ENCODE peak calls at places on chromosomes 2 and 18, in four cellular contexts. F, E, B and V are unnamed samples.

GRCh38 chr2:178404380-178404767 is 46.6 kb downstream of the PRKRA start:
- DNase-seq in E (peak; percentile 24), F (no peak), B (peak; percentile 52), V (peak; percentile 79)

GRCh38 chr18:1659190-1659589 is 754.5 kb downstream of the ADCYAP1 start:
- DNase-seq in E (no peak), F (no peak), B (no peak), V (no peak)

GRCh38 chr2:169670215-169670651 is 24.0 kb downstream of the CFAP210 start:
- DNase-seq in B (peak; percentile 68), E (no peak), F (no peak), V (no peak)

GRCh38 chr2:4420032-4420431 is 716.7 kb downstream of the DCDC2C start:
- DNase-seq in E (no peak), F (no peak), B (no peak), V (no peak)

GRCh38 chr2:186977433-186978045 is 128.6 kb upstream of the ZSWIM2 start:
- DNase-seq in E (no peak), B (no peak), F (no peak), V (no peak)

GRCh38 chr2:186456941-186457340 is 29.1 kb upstream of the ZC3H15 start:
- DNase-seq in B (peak; percentile 74), F (no peak), E (no peak), V (no peak)

GRCh38 chr2:172270278-172271079 is 156.9 kb upstream of the ITGA6 start:
- DNase-seq in B (no peak), F (peak; percentile 68), E (peak; percentile 75), V (no peak)

GRCh38 chr2:205139822-205140612 is 542.3 kb upstream of the NRP2 start:
- DNase-seq in E (no peak), B (no peak), F (peak; percentile 17), V (no peak)

GRCh38 chr18:3873698-3874495 is 423.9 kb downstream of the TGIF1 start:
- DNase-seq in E (no peak), B (no peak), F (no peak), V (no peak)

GRCh38 chr2:95158891-95159619 is 593 bp downstream of the ZNF514 start:
- DNase-seq in F (peak; percentile 48), B (peak; percentile 49), E (peak; percentile 55), V (peak; percentile 61)

GRCh38 chr2:70785137-70785911 is 5.1 kb downstream of the FIGLA start:
- DNase-seq in E (no peak), F (no peak), B (peak; percentile 48), V (no peak)

GRCh38 chr2:75765798-75766197 is 55.1 kb upstream of the GCFC2 start:
- DNase-seq in F (no peak), E (no peak), B (no peak), V (no peak)

GRCh38 chr2:160657206-160657605 is 163.6 kb upstream of the RBMS1 start:
- DNase-seq in B (peak; percentile 64), F (no peak), E (no peak), V (no peak)

GRCh38 chr2:96207073-96207777 is 1.4 kb downstream of the STARD7 start:
- DNase-seq in B (no peak), F (no peak), E (no peak), V (no peak)

GRCh38 chr18:31042391-31043181 is at the start of gene DSC3:
- DNase-seq in E (peak; percentile 38), B (peak; percentile 74), F (peak; percentile 12), V (peak; percentile 59)

GRCh38 chr2:192551760-192552159 is 357.0 kb upstream of the TMEFF2 start:
- DNase-seq in F (no peak), E (no peak), B (no peak), V (no peak)

GRCh38 chr2:23456881-23457760 is 72.1 kb downstream of the KLHL29 start:
- DNase-seq in E (no peak), F (no peak), B (peak; percentile 17), V (no peak)

GRCh38 chr2:205367536-205367935 is 314.8 kb upstream of the NRP2 start:
- DNase-seq in E (no peak), F (no peak), B (no peak), V (no peak)

GRCh38 chr2:109487237-109487869 is 126.4 kb downstream of the SEPTIN10 start:
- DNase-seq in F (no peak), B (peak; percentile 37), E (no peak), V (no peak)

GRCh38 chr18:40159141-40160017 is 1795.7 kb upstream of the PIK3C3 start:
- DNase-seq in E (no peak), B (peak; percentile 68), F (no peak), V (no peak)

GRCh38 chr2:162092656-162093556 is 18.9 kb upstream of the DPP4 start:
- DNase-seq in F (no peak), B (peak; percentile 97), E (no peak), V (no peak)

GRCh38 chr2:84924173-84925106 is 19.0 kb downstream of the TMSB10 start:
- DNase-seq in F (no peak), E (peak; percentile 67), B (peak; percentile 68), V (no peak)

GRCh38 chr18:22900558-22901183 is 32.5 kb upstream of the RBBP8 start:
- DNase-seq in E (no peak), F (peak; percentile 60), B (peak; percentile 11), V (no peak)

GRCh38 chr2:172489682-172490081 is 62.3 kb downstream of the ITGA6 start:
- DNase-seq in B (peak; percentile 21), F (no peak), E (no peak), V (no peak)

GRCh38 chr2:193793914-193794313 is 1599.2 kb upstream of the TMEFF2 start:
- DNase-seq in B (peak; percentile 5), E (no peak), F (no peak), V (no peak)

GRCh38 chr2:241217320-241218031 is 29.0 kb downstream of the ANO7 start:
- DNase-seq in B (peak; percentile 81), E (peak; percentile 60), F (peak; percentile 75), V (peak; percentile 79)

GRCh38 chr2:157565550-157565949 is 63.1 kb downstream of the ACVR1C start:
- DNase-seq in B (no peak), F (no peak), E (no peak), V (no peak)

GRCh38 chr2:23249348-23249747 is 135.6 kb upstream of the KLHL29 start:
- DNase-seq in B (no peak), F (peak; percentile 18), E (no peak), V (no peak)

GRCh38 chr2:64839844-64840243 is 149.4 kb upstream of the SLC1A4 start:
- DNase-seq in F (no peak), B (no peak), E (no peak), V (peak; percentile 72)

GRCh38 chr18:35616664-35617423 is 35.3 kb downstream of the GALNT1 start:
- DNase-seq in E (peak; percentile 63), B (peak; percentile 77), F (no peak), V (peak; percentile 66)

GRCh38 chr2:119149611-119150010 is 8.9 kb downstream of the C1QL2 start:
- DNase-seq in F (no peak), B (no peak), E (no peak), V (no peak)

GRCh38 chr2:6653281-6653750 is 212.4 kb downstream of the CMPK2 start:
- DNase-seq in E (no peak), F (no peak), B (no peak), V (no peak)

GRCh38 chr18:69000366-69000765 is 202.5 kb downstream of the CCDC102B start:
- DNase-seq in E (no peak), F (no peak), B (peak; percentile 58), V (no peak)

GRCh38 chr2:181203412-181203811 is 223.0 kb downstream of the UBE2E3 start:
- DNase-seq in B (peak; percentile 33), E (no peak), F (no peak), V (no peak)

GRCh38 chr2:19947184-19947940 is 42.5 kb downstream of the WDR35 start:
- DNase-seq in E (no peak), F (no peak), B (no peak), V (no peak)

GRCh38 chr2:207337234-207338219 is 171.8 kb upstream of the KLF7 start:
- DNase-seq in F (no peak), B (peak; percentile 33), E (no peak), V (no peak)

GRCh38 chr2:218394298-218395089 is 5.2 kb upstream of the CTDSP1 start:
- DNase-seq in E (no peak), B (no peak), F (peak; percentile 48), V (no peak)

GRCh38 chr2:10778724-10779115 is 33.9 kb downstream of the PDIA6 start:
- DNase-seq in F (no peak), B (no peak), E (no peak), V (no peak)

DNA sequence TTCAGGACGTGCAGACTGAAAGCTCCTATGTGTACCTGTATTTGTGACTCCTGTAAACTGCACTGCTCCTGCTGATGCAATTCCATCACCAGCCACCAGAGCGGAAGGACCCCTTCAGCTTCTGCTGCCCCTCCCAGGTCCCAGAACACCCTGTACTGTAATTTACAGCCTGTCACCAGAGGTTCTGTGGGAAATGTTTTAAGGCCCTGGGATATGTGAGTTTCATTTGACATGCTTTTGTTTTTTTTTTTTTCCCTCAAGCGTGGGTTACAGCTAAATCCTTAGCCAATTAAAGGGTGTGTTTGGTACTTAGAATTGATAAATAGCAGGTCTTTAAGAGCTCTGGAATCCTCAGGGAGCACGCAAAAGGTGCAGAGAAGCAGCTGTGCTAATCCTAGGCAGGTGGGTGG is 79.4 kb downstream of the KCTD1 start:
- DNase-seq in B (no peak), E (no peak), F (peak; percentile 30), V (no peak)
- TF ChIP-seq CTCF in B (peak; percentile 53), E (peak; percentile 37), F (peak; percentile 30), V (peak; percentile 73)

GRCh38 chr2:159213296-159213695 is 73.2 kb downstream of the WDSUB1 start:
- DNase-seq in F (no peak), B (no peak), E (peak; percentile 6), V (no peak)
- H3K27me3 ChIP-seq in F (no peaks in the 10 kb centered on the region), B (no peaks in the 10 kb centered on the region), E (no peaks in the 10 kb centered on the region), V (no peaks in the 10 kb centered on the region)

GRCh38 chr2:66428986-66429612 is 5.8 kb upstream of the MEIS1 start:
- DNase-seq in B (peak; percentile 78), F (peak; percentile 35), E (no peak), V (no peak)

GRCh38 chr2:66427219-66427768 is 7.6 kb upstream of the MEIS1 start:
- DNase-seq in E (no peak), B (no peak), F (no peak), V (no peak)

GRCh38 chr2:66423391-66423790 is 11.5 kb upstream of the MEIS1 start:
- DNase-seq in B (no peak), E (no peak), F (no peak), V (no peak)

GRCh38 chr2:66430195-66430905 is 4.6 kb upstream of the MEIS1 start:
- DNase-seq in B (no peak), E (no peak), F (no peak), V (no peak)

DNA sequence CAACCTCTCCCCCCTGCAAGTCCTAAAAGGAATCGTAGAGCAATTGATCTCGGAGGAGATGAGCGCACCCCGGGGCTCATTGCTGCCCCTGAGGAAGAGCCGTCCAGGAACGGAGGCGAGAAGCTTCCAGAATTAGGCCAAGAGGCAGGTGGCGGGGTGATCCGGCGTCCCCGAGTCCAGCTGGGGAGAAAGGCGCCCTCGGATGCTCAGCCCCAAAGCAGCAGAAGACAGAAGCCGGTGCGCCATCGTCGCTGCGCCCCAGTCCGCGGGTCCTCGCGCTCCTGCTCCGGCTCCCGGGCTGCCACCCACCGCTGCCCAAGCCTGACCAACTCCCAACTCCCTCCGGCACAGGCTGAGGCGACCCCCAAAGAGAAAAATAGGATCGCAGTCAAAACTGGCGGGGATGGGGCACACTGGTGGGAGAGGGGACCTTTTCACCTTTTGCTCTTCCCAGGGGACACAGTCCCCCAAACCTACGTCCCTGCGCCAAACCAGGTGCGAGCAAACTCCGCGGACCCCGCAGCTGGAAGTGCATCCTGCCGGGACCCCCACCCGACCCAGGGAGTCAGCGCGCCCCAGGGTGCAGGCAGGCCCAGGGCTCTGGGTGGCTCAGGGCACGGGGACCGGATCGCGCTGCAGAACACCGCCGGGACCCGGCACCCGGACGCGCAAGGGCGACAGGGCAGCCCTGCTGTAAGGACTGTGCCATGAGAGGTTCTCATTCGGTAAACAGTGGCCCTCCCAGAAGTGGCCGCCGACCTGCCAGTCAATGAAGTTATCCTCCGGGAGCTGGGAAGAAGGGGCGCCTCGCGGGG is 8.5 kb upstream of the MEIS1 start:
- DNase-seq in B (no peak), F (no peak), E (no peak), V (no peak)
- H3K4me3 ChIP-seq in B (peak overlapping the region; percentile 58), F (peak overlapping the region; percentile 25), E (peak overlapping the region; percentile 4), V (no peak overlapping the region)

GRCh38 chr2:30979822-30980245 is 158.4 kb downstream of the GALNT14 start:
- DNase-seq in F (no peak), B (peak; percentile 36), E (no peak), V (no peak)
- TF ChIP-seq CTCF in F (no peak), B (no peak), E (no peak), V (no peak)